ENCODE peak calls at places on chromosomes 2 and 18, in five cellular contexts. S is GM10248, R is mucosa of descending colon, O is upper lobe of right lung, L is AG04450. J is an unnamed sample.

GRCh38 chr2:98769784-98770183 is 38.9 kb upstream of the MGAT4A start:
- DNase-seq in S (no peak), R (no peak), L (no peak), O (no peak), J (no peak)

GRCh38 chr18:27844416-27844792 is 332.5 kb downstream of the CDH2 start:
- DNase-seq in S (no peak), L (no peak), R (no peak), O (no peak), J (no peak)

GRCh38 chr18:59814872-59815271 is 84.9 kb upstream of the PMAIP1 start:
- DNase-seq in S (no peak), O (no peak), R (no peak), L (peak; percentile 72), J (no peak)

GRCh38 chr2:12787891-12788783 is 71.4 kb downstream of the TRIB2 start:
- DNase-seq in L (no peak), R (no peak), O (no peak), S (no peak), J (no peak)

GRCh38 chr2:115910270-115910669 is 1467.8 kb downstream of the DPP10 start:
- DNase-seq in S (no peak), L (no peak), O (no peak), R (no peak), J (no peak)

GRCh38 chr2:47056374-47056773 is 98.7 kb downstream of the STPG4 start:
- DNase-seq in O (no peak), R (no peak), L (peak; percentile 68), S (no peak), J (no peak)

GRCh38 chr2:96509114-96509846 is 4.1 kb upstream of the NEURL3 start:
- DNase-seq in O (peak; percentile 93), L (peak; percentile 55), S (peak; percentile 86), R (peak; percentile 90), J (peak; percentile 83)

GRCh38 chr2:44166096-44166495 is 2.6 kb upstream of the PPM1B start:
- DNase-seq in R (peak; percentile 56), S (no peak), L (no peak), O (no peak), J (no peak)

GRCh38 chr2:198873771-198874501 is 583.8 kb downstream of the SATB2 start:
- DNase-seq in L (no peak), O (no peak), S (no peak), R (no peak), J (no peak)

DNA sequence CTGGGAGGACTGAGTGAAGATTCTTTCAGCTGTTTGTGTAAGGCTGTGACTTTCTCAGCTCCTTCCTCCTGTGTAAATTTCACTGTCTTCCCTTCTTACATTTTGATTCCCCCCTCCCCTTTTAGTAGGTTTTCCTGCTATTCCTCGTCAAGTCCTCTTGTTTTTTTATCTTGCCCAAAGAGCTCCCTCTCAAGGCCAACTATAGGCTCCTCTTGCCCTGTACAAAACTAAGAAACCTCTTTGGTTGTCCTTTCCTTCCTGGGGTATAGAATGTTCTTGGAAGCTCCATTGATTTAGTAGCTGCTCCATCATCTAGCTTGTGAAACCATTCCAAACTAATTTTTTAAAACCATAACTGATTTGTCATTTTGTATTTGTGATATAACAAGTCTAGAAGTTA is 7.3 kb downstream of the CCDC121 start:
- DNase-seq in O (no peak), R (no peak), S (no peak), L (no peak), J (no peak)
- TF ChIP-seq CTCF in O (no peak), R (no peak), S (no peak), L (no peak), J (no peak)

GRCh38 chr18:5106730-5107129 is 90.3 kb downstream of the AKAIN1 start:
- DNase-seq in R (no peak), L (no peak), O (no peak), S (no peak), J (no peak)

GRCh38 chr18:5104246-5104645 is 92.8 kb downstream of the AKAIN1 start:
- DNase-seq in O (no peak), S (no peak), L (no peak), R (no peak), J (no peak)

GRCh38 chr18:5107990-5108389 is 89.1 kb downstream of the AKAIN1 start:
- DNase-seq in O (no peak), R (no peak), S (no peak), L (no peak), J (no peak)

GRCh38 chr18:5103693-5104092 is 93.4 kb downstream of the AKAIN1 start:
- DNase-seq in L (no peak), S (no peak), O (no peak), R (no peak), J (no peak)

GRCh38 chr18:5103286-5103685 is 93.8 kb downstream of the AKAIN1 start:
- DNase-seq in O (no peak), S (no peak), L (no peak), R (no peak), J (no peak)
- TF ChIP-seq CTCF in O (no peak), S (no peak), L (no peak), R (no peak), J (no peak)

GRCh38 chr18:77766421-77766820 is 516.8 kb downstream of the GALR1 start:
- DNase-seq in R (no peak), L (no peak), S (no peak), O (no peak), J (no peak)

GRCh38 chr18:77761332-77761731 is 511.7 kb downstream of the GALR1 start:
- DNase-seq in S (no peak), R (no peak), O (no peak), L (no peak), J (no peak)

GRCh38 chr18:77763530-77763929 is 513.9 kb downstream of the GALR1 start:
- DNase-seq in O (no peak), R (no peak), S (no peak), L (no peak), J (no peak)

GRCh38 chr18:77762632-77763031 is 513.0 kb downstream of the GALR1 start:
- DNase-seq in L (no peak), R (no peak), S (no peak), O (no peak), J (no peak)

DNA sequence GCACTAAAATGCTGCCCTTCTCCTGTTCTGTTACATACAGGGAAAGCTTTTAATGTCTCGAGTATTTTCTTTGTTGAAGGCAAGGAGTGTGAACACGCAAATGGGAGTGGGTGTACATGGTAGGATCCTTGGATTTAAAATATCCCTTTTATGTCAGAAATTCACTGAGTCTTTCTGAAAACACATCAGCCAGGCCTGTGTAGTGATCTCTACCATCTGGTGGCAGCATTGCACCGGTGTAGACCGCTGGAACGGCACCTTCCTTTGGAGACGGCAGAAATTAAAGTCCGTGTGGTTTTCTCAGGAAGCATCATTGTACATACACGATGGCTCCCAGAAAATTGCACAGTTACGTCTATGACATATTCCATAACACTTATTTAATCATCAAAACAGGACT is 515.8 kb downstream of the GALR1 start:
- DNase-seq in L (no peak), S (no peak), R (no peak), O (no peak), J (no peak)
- TF ChIP-seq CTCF in L (no peak), S (peak; percentile 41), R (no peak), O (peak; percentile 53), J (peak; percentile 16)

GRCh38 chr2:74864728-74865722 is 31.1 kb downstream of the HK2 start:
- DNase-seq in S (no peak), O (peak; percentile 78), L (no peak), R (no peak), J (no peak)
- TF ChIP-seq CTCF in S (no peak), O (no peak), L (no peak), R (no peak), J (no peak)

J was measured in GM20000.